ENCODE peak calls at places on chromosomes 6 and 20, in six cellular contexts. I is NCI-H1092 treated with DMSO at 0.1 percent for 48 hours; X is NCI-H1105; B is endothelial cell; K is heart left ventricle; G is effector CD4-positive, alpha-beta T cell. H is an unnamed sample.

GRCh38 chr20:45322952-45323383 is 14.9 kb upstream of the MATN4 start:
- DNase-seq in I (peak), X (no peak), B (no peak), K (peak), G (no peak), H (peak)

GRCh38 chr6:46637145-46637544 is 15.5 kb downstream of the CYP39A1 start:
- DNase-seq in I (no peak), X (no peak), B (no peak), K (no peak), G (no peak), H (peak)

GRCh38 chr6:10406556-10406955 is 8.3 kb downstream of the TFAP2A start:
- DNase-seq in I (no peak), X (no peak), B (no peak), K (no peak), G (no peak), H (no peak)

GRCh38 chr6:37244430-37245310 is 12.9 kb upstream of the TBC1D22B start:
- DNase-seq in I (peak), X (peak), B (no peak), K (peak), G (no peak), H (peak)

GRCh38 chr6:129312865-129313264 is 397.1 kb downstream of the ARHGAP18 start:
- DNase-seq in I (no peak), X (no peak), B (no peak), K (no peak), G (no peak), H (peak)

GRCh38 chr6:135147637-135148592 is 33.2 kb upstream of the MYB start:
- DNase-seq in I (no peak), X (no peak), B (no peak), K (no peak), G (no peak), H (no peak)

GRCh38 chr6:135568366-135568765 is 70.8 kb upstream of the AHI1 start:
- DNase-seq in I (no peak), X (no peak), B (no peak), K (peak), G (peak), H (peak)

GRCh38 chr6:112036088-112036637 is 17.7 kb upstream of the CCN6 start:
- DNase-seq in I (no peak), X (no peak), B (no peak), K (no peak), G (no peak), H (peak)

GRCh38 chr6:13488015-13488895 is 855 bp upstream of the GFOD1 start:
- DNase-seq in I (no peak), X (no peak), B (peak), K (peak), G (no peak), H (peak)

GRCh38 chr6:8085053-8085511 is 17.3 kb downstream of the EEF1E1 start:
- DNase-seq in I (no peak), X (no peak), B (no peak), K (no peak), G (no peak), H (peak)

GRCh38 chr20:12241065-12241464 is 323.4 kb downstream of the BTBD3 start:
- DNase-seq in I (peak), X (peak), B (no peak), K (no peak), G (no peak), H (no peak)

GRCh38 chr20:42074944-42075343 is 456.8 kb upstream of the CHD6 start:
- DNase-seq in I (no peak), X (no peak), B (no peak), K (no peak), G (no peak), H (no peak)

GRCh38 chr20:36241678-36242077 is 5.4 kb downstream of the AAR2 start:
- DNase-seq in I (no peak), X (no peak), B (no peak), K (no peak), G (no peak), H (no peak)

GRCh38 chr6:20467437-20467836 is 65.8 kb downstream of the E2F3 start:
- DNase-seq in I (no peak), X (no peak), B (no peak), K (no peak), G (no peak), H (no peak)

GRCh38 chr6:148491638-148492210 is 149.1 kb downstream of the SASH1 start:
- DNase-seq in I (no peak), X (no peak), B (no peak), K (no peak), G (no peak), H (peak)

GRCh38 chr6:44342489-44342888 is at the start of gene SPATS1:
- DNase-seq in I (peak), X (no peak), B (peak), K (peak), G (no peak), H (no peak)

GRCh38 chr6:150634641-150635292 is 35.1 kb downstream of the PLEKHG1 start:
- DNase-seq in I (no peak), X (no peak), B (no peak), K (no peak), G (no peak), H (peak)

GRCh38 chr6:136989591-136990578 is 54.9 kb downstream of the IL20RA start:
- DNase-seq in I (peak), X (no peak), B (peak), K (peak), G (no peak), H (no peak)

GRCh38 chr6:122749451-122750050 is 30.0 kb upstream of the FABP7 start:
- DNase-seq in I (peak), X (no peak), B (no peak), K (no peak), G (no peak), H (no peak)

GRCh38 chr6:135938588-135939215 is 87.2 kb downstream of the PDE7B start:
- DNase-seq in I (no peak), X (no peak), B (no peak), K (peak), G (no peak), H (peak)

GRCh38 chr6:160141001-160141726 is 19.5 kb downstream of the SLC22A1 start:
- DNase-seq in I (peak), X (no peak), B (no peak), K (no peak), G (no peak), H (peak)

GRCh38 chr20:37222086-37222485 is 39.5 kb downstream of the GHRH start:
- DNase-seq in I (no peak), X (no peak), B (no peak), K (no peak), G (no peak), H (no peak)

GRCh38 chr6:167116109-167116837 is 6.6 kb upstream of the CCR6 start:
- DNase-seq in I (peak), X (no peak), B (no peak), K (no peak), G (no peak), H (peak)

GRCh38 chr6:125985967-125986294 is 409 bp upstream of the TRMT11 start:
- DNase-seq in I (no peak), X (no peak), B (no peak), K (no peak), G (no peak), H (no peak)

GRCh38 chr6:158993639-158994038 is 6.4 kb downstream of the RSPH3 start:
- DNase-seq in I (no peak), X (no peak), B (no peak), K (no peak), G (no peak), H (no peak)

GRCh38 chr20:2804921-2805681 is 4.7 kb upstream of the CPXM1 start:
- DNase-seq in I (no peak), X (no peak), B (no peak), K (no peak), G (no peak), H (peak)

GRCh38 chr6:136767103-136767502 is 25.2 kb downstream of the MAP3K5 start:
- DNase-seq in I (no peak), X (no peak), B (no peak), K (no peak), G (no peak), H (no peak)

GRCh38 chr20:53291548-53291947 is 302.1 kb downstream of the ZNF217 start:
- DNase-seq in I (no peak), X (no peak), B (peak), K (no peak), G (no peak), H (no peak)

GRCh38 chr6:20577280-20577679 is 43.0 kb downstream of the CDKAL1 start:
- DNase-seq in I (no peak), X (no peak), B (no peak), K (no peak), G (no peak), H (no peak)

GRCh38 chr6:158769696-158770446 is 49.3 kb downstream of the EZR start:
- DNase-seq in I (peak), X (peak), B (no peak), K (peak), G (no peak), H (no peak)

GRCh38 chr6:160004419-160005160 is 35.7 kb downstream of the IGF2R start:
- DNase-seq in I (no peak), X (no peak), B (no peak), K (no peak), G (no peak), H (no peak)

GRCh38 chr6:42136508-42137191 is 5.8 kb downstream of the C6orf132 start:
- DNase-seq in I (no peak), X (peak), B (peak), K (no peak), G (no peak), H (peak)

GRCh38 chr6:36851149-36851614 is 11.9 kb upstream of the CPNE5 start:
- DNase-seq in I (peak), X (peak), B (peak), K (peak), G (peak), H (peak)

GRCh38 chr6:137401058-137401457 is 93.1 kb downstream of the OLIG3 start:
- DNase-seq in I (no peak), X (no peak), B (no peak), K (no peak), G (no peak), H (no peak)

GRCh38 chr20:18628330-18628941 is 40.6 kb downstream of the DTD1 start:
- DNase-seq in I (peak), X (peak), B (peak), K (no peak), G (no peak), H (no peak)

GRCh38 chr20:44074252-44075151 is 112.5 kb downstream of the JPH2 start:
- DNase-seq in I (peak), X (peak), B (no peak), K (peak), G (no peak), H (peak)

GRCh38 chr20:50070361-50070760 is 42.6 kb downstream of the UBE2V1 start:
- DNase-seq in I (no peak), X (no peak), B (no peak), K (no peak), G (no peak), H (no peak)